ENCODE peak calls at places on chromosome 3, in six cellular contexts. Z is RWPE2; Q is right atrium auricular region; F is CD8-positive, alpha-beta T cell; Y is A549; B is PC-3. V is an unnamed sample.
A peak's percentile ranks its signal among the peaks of the same experiment; 100 is the strongest.

GRCh38 chr3:42505849-42506410 is 3.5 kb downstream of the VIPR1 start:
- DNase-seq in Z (peak; percentile 17), Q (peak; percentile 32), F (no peak), Y (no peak), B (no peak), V (no peak)

GRCh38 chr3:52456169-52456799 is 880 bp downstream of the NISCH start:
- DNase-seq in Z (peak; percentile 50), Q (no peak), F (no peak), Y (no peak), B (no peak), V (no peak)

GRCh38 chr3:195253981-195254432 is 17.0 kb downstream of the XXYLT1 start:
- DNase-seq in Z (no peak), Q (no peak), F (no peak), Y (no peak), B (no peak), V (no peak)

GRCh38 chr3:19934098-19934566 is at the start of gene EFHB:
- DNase-seq in Z (peak; percentile 62), Q (no peak), F (no peak), Y (peak; percentile 47), B (peak; percentile 25), V (no peak)

GRCh38 chr3:173977747-173978146 is 580.2 kb downstream of the NLGN1 start:
- DNase-seq in Z (no peak), Q (no peak), F (no peak), Y (no peak), B (peak; percentile 54), V (no peak)

GRCh38 chr3:133413166-133414020 is 13.5 kb downstream of the BFSP2 start:
- DNase-seq in Z (no peak), Q (no peak), F (no peak), Y (no peak), B (no peak), V (no peak)

GRCh38 chr3:61956236-61956635 is 394.9 kb downstream of the PTPRG start:
- DNase-seq in Z (no peak), Q (no peak), F (no peak), Y (no peak), B (no peak), V (peak; percentile 39)

GRCh38 chr3:41751597-41751996 is 210.3 kb downstream of the ULK4 start:
- DNase-seq in Z (no peak), Q (no peak), F (no peak), Y (no peak), B (no peak), V (no peak)

GRCh38 chr3:104437131-104437750 is 929.5 kb upstream of the ALCAM start:
- DNase-seq in Z (no peak), Q (no peak), F (no peak), Y (peak; percentile 1), B (peak; percentile 72), V (peak; percentile 8)

GRCh38 chr3:29513236-29513635 is 232.4 kb downstream of the RBMS3 start:
- DNase-seq in Z (no peak), Q (no peak), F (no peak), Y (no peak), B (peak; percentile 27), V (no peak)

GRCh38 chr3:29516164-29516563 is 235.3 kb downstream of the RBMS3 start:
- DNase-seq in Z (no peak), Q (no peak), F (no peak), Y (no peak), B (no peak), V (no peak)

GRCh38 chr3:29515451-29515850 is 234.6 kb downstream of the RBMS3 start:
- DNase-seq in Z (no peak), Q (no peak), F (no peak), Y (no peak), B (peak; percentile 67), V (no peak)

GRCh38 chr3:29514170-29514569 is 233.3 kb downstream of the RBMS3 start:
- DNase-seq in Z (no peak), Q (no peak), F (no peak), Y (no peak), B (no peak), V (no peak)

DNA sequence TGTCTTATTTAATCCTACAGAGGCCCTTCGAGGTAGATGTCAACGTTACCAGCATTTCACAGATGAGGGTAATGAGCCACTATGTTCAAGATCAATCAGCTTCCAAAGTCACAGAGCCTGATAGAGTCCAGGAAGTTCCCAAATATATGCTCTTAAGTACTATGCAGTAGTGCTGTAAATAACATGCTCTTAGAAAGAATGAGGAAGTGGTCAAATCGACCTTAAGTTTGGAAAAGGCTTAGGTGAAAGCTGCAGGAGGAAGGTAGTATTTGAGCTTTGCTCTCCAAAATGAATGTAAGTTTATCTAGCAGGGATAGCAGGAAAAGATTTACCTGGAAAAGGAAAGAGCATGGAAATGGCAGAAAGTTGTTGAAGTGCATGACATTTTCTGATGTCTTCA is 234.0 kb downstream of the RBMS3 start:
- DNase-seq in Z (no peak), Q (no peak), F (no peak), Y (no peak), B (peak; percentile 35), V (no peak)
- H3K27ac ChIP-seq in Z (peak overlapping the region; percentile 16), Q (no peak overlapping the region), F (no peak overlapping the region), Y (no peak overlapping the region), B (no peak overlapping the region), V (no peak overlapping the region)

GRCh38 chr3:185757176-185757575 is 67.7 kb downstream of the IGF2BP2 start:
- DNase-seq in Z (no peak), Q (no peak), F (no peak), Y (no peak), B (no peak), V (no peak)
- TF ChIP-seq CTCF in Z (no peak), Q (no peak), F (no peak), Y (no peak), B (no peak), V (no peak)

DNA sequence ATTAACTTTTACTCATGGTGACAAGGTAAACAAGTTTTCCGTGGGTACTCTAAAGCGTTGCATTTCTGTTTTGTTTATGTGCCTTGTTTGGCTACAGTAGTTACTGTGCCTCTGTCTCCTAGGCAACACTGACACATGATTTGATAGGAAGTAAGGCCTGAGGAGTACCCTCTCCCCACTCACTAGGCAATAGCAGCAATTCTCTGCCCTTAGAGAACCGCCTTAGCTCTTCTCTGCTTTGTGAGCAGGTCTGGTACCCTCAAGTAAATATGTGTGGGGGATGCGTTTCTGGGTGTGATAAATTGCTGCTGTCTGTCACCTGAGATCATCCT is at the start of gene IL5RA:
- DNase-seq in Z (no peak), Q (no peak), F (no peak), Y (no peak), B (no peak), V (no peak)
- H3K4me3 ChIP-seq in Z (no peak within 1 kb of the TSS), Q (peak within 1 kb of the TSS; percentile 37), F (no peak within 1 kb of the TSS), Y (no peak within 1 kb of the TSS), B (no peak within 1 kb of the TSS), V (no peak within 1 kb of the TSS)

GRCh38 chr3:47017504-47018268 is 38.2 kb downstream of the NBEAL2 start:
- DNase-seq in Z (no peak), Q (no peak), F (no peak), Y (no peak), B (no peak), V (no peak)
- H3K27ac ChIP-seq in Z (peak overlapping the region; percentile 31), Q (no peak overlapping the region), F (peak overlapping the region; percentile 38), Y (no peak overlapping the region), B (no peak overlapping the region), V (peak overlapping the region; percentile 65)

DNA sequence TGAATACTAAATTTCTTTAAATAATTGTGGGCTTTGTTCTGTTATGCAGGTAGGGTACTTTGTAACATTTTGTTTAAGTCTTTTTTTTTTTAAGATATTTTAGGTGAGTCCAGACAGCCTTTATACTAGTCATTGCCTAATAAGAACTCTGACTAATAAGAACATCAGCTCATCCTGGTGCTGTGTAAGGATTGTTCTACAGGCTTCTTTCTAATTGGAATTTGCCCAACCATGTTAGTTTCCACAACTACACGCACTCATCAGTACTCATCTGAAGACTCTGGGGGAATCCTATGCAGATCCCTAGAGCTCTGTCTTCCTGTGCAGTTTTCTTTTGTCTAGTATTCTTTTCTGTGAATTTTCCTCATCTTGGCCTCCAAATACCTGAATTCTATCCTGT is 741.8 kb downstream of the IGSF11 start:
- DNase-seq in Z (no peak), Q (no peak), F (no peak), Y (no peak), B (no peak), V (no peak)
- TF ChIP-seq CTCF in Z (no peak), Q (no peak), F (no peak), Y (no peak), B (no peak), V (no peak)

DNA sequence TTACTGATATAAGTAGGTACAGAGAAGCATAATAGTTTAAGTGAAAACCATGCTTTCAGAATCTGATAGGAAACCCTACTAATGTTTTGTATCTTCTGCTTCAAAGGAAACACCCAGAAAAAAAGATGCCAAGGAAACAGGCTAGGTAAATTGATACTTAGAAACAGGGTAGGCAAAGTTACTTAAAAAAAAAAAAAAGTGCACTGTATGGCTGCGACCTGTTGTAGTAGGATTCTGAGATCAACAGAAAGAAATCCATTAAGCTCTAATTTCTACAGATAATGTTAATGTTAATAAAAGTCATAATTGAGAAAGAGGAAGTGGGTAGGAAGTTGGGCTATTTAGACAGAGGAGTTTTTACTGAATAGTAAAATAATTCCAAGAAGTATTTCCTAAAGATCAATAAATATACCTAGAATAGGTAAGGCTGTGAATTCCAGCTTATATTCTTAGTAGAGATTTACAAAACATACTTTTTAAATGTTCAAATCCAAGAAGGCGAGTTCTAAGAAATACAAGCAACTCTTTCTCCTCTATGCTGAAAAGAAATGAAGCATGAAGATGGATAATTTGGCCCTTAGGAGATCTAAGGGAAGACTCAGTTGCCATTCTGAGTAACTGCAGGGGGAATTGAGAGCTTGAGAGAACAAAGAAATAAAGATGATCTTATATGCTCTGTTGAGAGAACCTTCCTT is 24.1 kb upstream of the STT3B start:
- DNase-seq in Z (no peak), Q (no peak), F (no peak), Y (no peak), B (no peak), V (no peak)
- H3K4me3 ChIP-seq in Z (no peak overlapping the region), Q (no peak overlapping the region), F (no peak overlapping the region), Y (no peak overlapping the region), B (no peak overlapping the region), V (no peak overlapping the region)

DNA sequence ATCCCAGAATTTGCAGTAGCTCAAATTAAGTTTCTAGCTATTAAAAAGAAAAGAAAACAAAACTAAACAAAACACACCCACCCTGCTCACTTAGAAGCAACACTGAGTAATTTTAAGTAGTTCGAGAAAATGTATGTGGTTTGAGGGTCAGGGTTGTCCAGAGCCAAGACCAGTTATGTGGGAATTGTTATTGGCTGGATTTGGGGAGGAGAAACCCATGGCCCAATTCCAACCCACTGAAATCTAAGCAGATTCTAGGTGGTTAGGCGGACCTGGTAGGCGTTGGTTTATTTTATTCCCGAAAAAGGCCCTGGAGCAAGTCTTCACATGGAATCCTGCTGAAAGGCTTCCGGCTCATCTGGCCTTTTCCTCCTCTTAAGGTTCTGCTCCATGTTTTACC is 63.8 kb downstream of the FLNB start:
- DNase-seq in Z (no peak), Q (no peak), F (no peak), Y (no peak), B (no peak), V (no peak)
- H3K27ac ChIP-seq in Z (peak overlapping the region; percentile 9), Q (no peak overlapping the region), F (no peak overlapping the region), Y (peak overlapping the region; percentile 84), B (no peak overlapping the region), V (peak overlapping the region; percentile 39)

GRCh38 chr3:179068779-179069530 is 2.7 kb downstream of the ZMAT3 start:
- DNase-seq in Z (no peak), Q (no peak), F (no peak), Y (peak; percentile 30), B (peak; percentile 30), V (no peak)
- TF ChIP-seq CTCF in Z (peak; percentile 73), Q (no peak), F (peak; percentile 55), Y (peak; percentile 60), B (peak; percentile 82), V (peak; percentile 62)

V was measured in AG04450.